ENCODE peak calls at places on chromosomes 6 and 20, in nine cellular contexts. F, R, P, G, T, V, K, U and M are unnamed samples.

GRCh38 chr6:126052485-126052884 is 66.1 kb downstream of the TRMT11 start:
- DNase-seq in V (no peak), T (no peak), G (no peak), R (no peak), U (no peak), K (no peak), F (no peak), P (no peak), M (no peak)

GRCh38 chr20:34642009-34642408 is 34.9 kb downstream of the PIGU start:
- DNase-seq in P (no peak), V (no peak), G (no peak), T (no peak), K (no peak), R (no peak), U (no peak), F (no peak), M (no peak)

GRCh38 chr6:97765480-97765879 is 482.5 kb upstream of the MMS22L start:
- DNase-seq in R (peak), T (no peak), V (no peak), P (peak), F (no peak), K (no peak), G (no peak), U (peak), M (no peak)

GRCh38 chr6:127178746-127179145 is 60.3 kb downstream of the RSPO3 start:
- DNase-seq in G (no peak), T (no peak), P (peak), V (no peak), R (peak), U (no peak), F (no peak), K (no peak), M (no peak)

GRCh38 chr6:74931567-74931966 is 274.3 kb downstream of the COL12A1 start:
- DNase-seq in G (no peak), P (peak), T (no peak), R (peak), V (no peak), F (no peak), K (no peak), U (peak), M (no peak)

GRCh38 chr20:52230406-52230805 is 38.8 kb upstream of the ZFP64 start:
- DNase-seq in R (peak), G (peak), F (no peak), T (no peak), U (no peak), K (no peak), P (peak), V (no peak), M (no peak)

GRCh38 chr6:3013486-3013885 is 13.8 kb downstream of the NQO2 start:
- DNase-seq in P (peak), T (no peak), R (peak), F (no peak), V (no peak), U (no peak), G (no peak), K (no peak), M (no peak)

GRCh38 chr6:21587925-21588811 is 5.4 kb upstream of the SOX4 start:
- DNase-seq in R (peak), U (peak), F (no peak), P (peak), G (peak), T (peak), V (no peak), K (peak), M (no peak)

GRCh38 chr6:12923644-12924235 is 207.2 kb downstream of the PHACTR1 start:
- DNase-seq in F (no peak), K (no peak), P (no peak), V (no peak), R (no peak), G (no peak), T (no peak), U (no peak), M (no peak)